ENCODE peak calls at places on chromosomes 11 and 22, in eight cellular contexts. U is fibroblast of lung; A is CD8-positive, alpha-beta T cell; S is CD4-positive, alpha-beta T cell; E is activated CD8-positive, alpha-beta T cell treated with anti-CD3 and anti-CD28 coated beads for 36 hours; M is lower lobe of right lung; W is kidney; K is fibroblast of the aortic adventitia. G is an unnamed sample.
A peak's percentile ranks its signal among the peaks of the same experiment; 100 is the strongest.

GRCh38 chr11:74730601-74731260 is 495 bp downstream of the CHRDL2 start:
- DNase-seq in U (no peak), A (no peak), S (no peak), E (no peak), M (no peak), W (no peak), K (no peak), G (no peak)

GRCh38 chr11:109298865-109299264 is 123.1 kb upstream of the C11orf87 start:
- DNase-seq in U (no peak), A (no peak), S (no peak), E (no peak), M (no peak), W (no peak), K (no peak), G (no peak)

GRCh38 chr11:76880314-76880713 is 19.6 kb downstream of the ACER3 start:
- DNase-seq in U (no peak), A (no peak), S (no peak), E (no peak), M (no peak), W (no peak), K (no peak), G (no peak)

GRCh38 chr22:44819966-44820631 is 67.7 kb downstream of the ARHGAP8 start:
- DNase-seq in U (no peak), A (no peak), S (no peak), E (no peak), M (no peak), W (peak; percentile 73), K (no peak), G (no peak)

GRCh38 chr11:18632841-18633240 is 1.3 kb downstream of the SPTY2D1 start:
- DNase-seq in U (no peak), A (no peak), S (no peak), E (no peak), M (no peak), W (no peak), K (no peak), G (no peak)

GRCh38 chr11:18394928-18395734 is 768 bp downstream of the LDHA start:
- DNase-seq in U (peak; percentile 12), A (peak; percentile 17), S (peak; percentile 15), E (peak; percentile 24), M (no peak), W (no peak), K (no peak), G (no peak)

GRCh38 chr11:61163714-61164609 is 2.7 kb upstream of the VPS37C start:
- DNase-seq in U (no peak), A (no peak), S (no peak), E (peak; percentile 72), M (peak; percentile 60), W (no peak), K (no peak), G (no peak)

GRCh38 chr11:1064167-1064566 is 10.5 kb upstream of the MUC2 start:
- DNase-seq in U (no peak), A (no peak), S (no peak), E (no peak), M (no peak), W (no peak), K (peak; percentile 38), G (no peak)

GRCh38 chr11:100545970-100546369 is 141.1 kb upstream of the ARHGAP42 start:
- DNase-seq in U (no peak), A (no peak), S (no peak), E (no peak), M (no peak), W (no peak), K (no peak), G (no peak)

GRCh38 chr11:823441-824291 is 4.1 kb upstream of the CRACR2B start:
- DNase-seq in U (no peak), A (no peak), S (no peak), E (no peak), M (no peak), W (no peak), K (no peak), G (no peak)

GRCh38 chr11:8671242-8671641 is 11.2 kb downstream of the TRIM66 start:
- DNase-seq in U (peak; percentile 95), A (no peak), S (no peak), E (no peak), M (no peak), W (no peak), K (peak; percentile 98), G (no peak)

GRCh38 chr11:118997627-118998387 is at the start of gene CENATAC:
- DNase-seq in U (peak; percentile 89), A (peak; percentile 96), S (peak; percentile 96), E (peak; percentile 97), M (peak; percentile 98), W (peak; percentile 98), K (peak; percentile 82), G (peak; percentile 94)
- TF ChIP-seq CTCF in U (no peak), A (no peak), S (no peak), E (no peak), M (peak; percentile 23), W (no peak), K (peak; percentile 11), G (peak; percentile 25)

GRCh38 chr22:27416553-27417427 is 384.8 kb downstream of the MN1 start:
- DNase-seq in U (peak; percentile 79), A (no peak), S (no peak), E (no peak), M (no peak), W (no peak), K (peak; percentile 92), G (no peak)
- TF ChIP-seq CTCF in U (no peak), A (no peak), S (no peak), E (no peak), M (no peak), W (no peak), K (no peak), G (no peak)

DNA sequence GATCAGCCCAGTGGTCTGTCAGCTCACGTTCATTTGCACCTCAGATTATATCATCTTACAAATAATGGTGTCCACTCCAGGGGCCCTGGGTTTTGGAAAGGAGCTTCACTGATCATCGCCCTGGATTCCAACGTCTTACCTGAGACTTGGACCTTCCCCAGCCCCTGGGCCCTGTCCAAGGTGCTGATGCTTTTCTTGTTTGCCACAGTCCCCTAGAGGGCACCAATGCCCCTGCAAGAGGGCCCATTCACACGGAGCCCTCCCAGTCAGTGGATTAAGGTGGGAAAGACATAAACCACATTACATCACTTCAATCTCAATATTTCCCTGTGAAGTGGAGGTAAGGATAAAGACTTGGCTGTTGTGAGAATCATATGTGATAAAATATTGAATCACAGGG is 167.2 kb downstream of the BUD13 start:
- DNase-seq in U (no peak), A (no peak), S (no peak), E (peak; percentile 65), M (no peak), W (no peak), K (peak; percentile 3), G (peak; percentile 79)
- TF ChIP-seq CTCF in U (no peak), A (no peak), S (no peak), E (no peak), M (peak; percentile 10), W (peak; percentile 19), K (peak; percentile 35), G (peak; percentile 69)

DNA sequence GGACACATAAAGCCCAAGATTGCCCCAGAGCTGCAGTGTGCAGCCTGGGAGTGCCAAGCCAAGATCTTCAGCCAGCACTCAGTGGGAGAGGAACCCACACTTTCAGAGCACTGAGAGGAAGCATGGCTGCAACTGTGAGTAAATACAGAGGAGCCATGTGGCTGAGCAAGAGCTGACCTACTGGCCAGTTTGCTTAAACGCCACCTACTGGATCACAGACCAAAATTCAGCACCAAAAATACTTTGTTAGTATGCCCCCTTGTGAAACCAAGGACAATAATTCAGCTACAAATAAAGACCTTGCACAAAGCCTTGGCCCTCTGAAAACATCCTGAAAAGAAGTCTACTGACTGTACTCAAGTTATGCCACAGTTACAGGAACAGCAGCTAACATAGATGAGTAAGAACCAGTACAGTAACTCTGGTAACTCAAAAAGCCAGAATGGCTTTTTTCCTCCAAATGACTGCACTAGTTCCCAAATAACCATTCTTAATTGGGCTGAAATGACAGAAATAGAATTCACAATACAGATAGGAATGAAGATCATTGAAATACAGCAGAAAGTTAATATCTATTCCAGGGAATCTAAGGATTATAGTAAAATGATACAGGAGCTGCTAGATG is 10.1 kb upstream of the OR4A15 start:
- DNase-seq in U (no peak), A (no peak), S (no peak), E (no peak), M (no peak), W (no peak), K (no peak), G (no peak)
- TF ChIP-seq CTCF in U (no peak), A (no peak), S (no peak), E (peak; percentile 21), M (no peak), W (no peak), K (no peak), G (no peak)

DNA sequence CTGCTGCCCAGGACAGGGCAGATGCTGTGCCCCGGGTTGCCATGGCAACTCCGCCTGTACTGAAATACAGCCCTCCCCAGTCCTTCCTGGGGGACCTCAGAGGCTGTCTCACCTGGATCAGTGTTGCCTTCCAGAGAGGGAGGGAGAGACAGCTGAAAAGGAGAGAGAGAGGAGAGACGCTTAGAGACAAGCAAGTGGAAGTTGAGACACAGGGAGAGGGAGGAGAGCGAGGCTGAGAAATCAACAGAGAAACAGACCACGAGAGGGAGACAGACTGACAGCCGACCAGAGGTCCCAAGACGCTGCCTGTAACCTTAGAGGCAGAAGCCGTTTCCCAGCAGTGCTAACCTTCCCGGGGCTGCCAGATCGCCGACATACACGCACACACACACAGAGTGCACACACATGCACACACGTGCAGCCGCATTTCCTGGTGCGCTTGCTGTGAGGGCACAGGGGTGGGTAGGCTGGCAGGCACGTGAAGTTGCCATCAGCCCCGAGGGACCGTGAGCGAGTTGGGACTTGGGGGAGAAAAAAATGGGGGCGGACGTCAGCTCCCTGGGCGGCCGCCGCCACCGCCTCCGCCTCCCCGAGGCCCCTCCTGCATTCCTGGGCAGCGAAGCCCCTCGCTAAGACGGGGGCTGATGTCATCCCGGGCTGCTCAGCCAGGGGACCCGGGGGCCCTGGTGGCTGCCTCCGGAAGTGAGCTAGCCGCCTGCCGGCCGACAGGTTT is 88.6 kb upstream of the CRYBB3 start:
- DNase-seq in U (peak; percentile 75), A (peak; percentile 55), S (peak; percentile 46), E (peak; percentile 68), M (peak; percentile 83), W (peak; percentile 92), K (peak; percentile 81), G (peak; percentile 77)
- TF ChIP-seq CTCF in U (peak; percentile 75), A (peak; percentile 74), S (peak; percentile 63), E (peak; percentile 72), M (peak; percentile 50), W (peak; percentile 59), K (peak; percentile 68), G (peak; percentile 71)

DNA sequence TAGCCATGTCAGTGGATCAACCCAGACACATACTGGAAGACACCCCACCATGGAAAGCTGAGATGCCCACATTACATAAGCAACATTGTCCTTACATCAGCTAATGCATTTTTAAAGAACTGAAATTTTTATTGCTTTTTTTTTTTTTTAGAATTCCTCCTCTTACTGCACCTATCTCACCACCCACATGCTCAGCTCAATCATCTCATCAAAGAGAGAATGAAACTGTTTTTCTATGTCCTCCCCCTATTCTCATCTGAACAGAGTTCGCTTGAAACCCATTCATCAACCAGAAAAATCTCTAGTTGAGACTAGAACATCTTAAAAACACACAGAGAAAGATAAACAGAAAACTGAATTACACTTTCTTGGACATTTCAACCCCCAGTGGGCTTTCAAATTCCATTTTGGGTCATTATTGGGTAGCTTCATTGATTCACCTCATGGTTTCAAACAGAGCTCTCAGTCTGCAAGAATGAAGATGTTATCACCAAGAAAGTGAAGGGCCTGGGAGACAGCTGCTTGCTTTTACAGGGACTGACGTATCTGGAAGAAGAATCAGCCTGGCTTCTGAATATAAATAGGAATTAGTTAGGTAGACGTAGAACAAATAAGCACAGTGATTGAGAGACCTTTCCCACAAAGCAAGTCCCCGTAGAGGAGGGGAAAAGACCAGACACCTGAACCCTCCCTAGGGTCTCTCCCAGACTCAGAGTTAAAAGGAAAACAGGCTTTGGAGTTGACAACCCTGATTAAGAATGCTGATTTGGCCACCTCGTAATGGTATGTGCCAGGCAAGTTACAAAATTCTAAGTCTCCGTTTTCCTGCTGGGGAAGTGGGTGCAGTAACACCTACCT is 155.7 kb downstream of the BBOX1 start:
- DNase-seq in U (no peak), A (no peak), S (no peak), E (no peak), M (no peak), W (no peak), K (no peak), G (no peak)
- TF ChIP-seq CTCF in U (no peak), A (no peak), S (no peak), E (no peak), M (no peak), W (no peak), K (no peak), G (no peak)

G was measured in type B pancreatic cell.